ENCODE peak calls at places on chromosomes 11 and 22, in six cellular contexts. D is GM23248, Z is mammary epithelial cell, A is fibroblast of lung, K is tibial nerve, I is bronchial epithelial cell. R is an unnamed sample. For H3K27me3, the result is how much of the 10 kb centered on the place peaks cover.

GRCh38 chr11:1817000-1817399 is 17.8 kb upstream of the SYT8 start:
- DNase-seq in I (no peak), Z (no peak), D (no peak), A (no peak), K (no peak), R (no peak)

GRCh38 chr11:57597971-57598830 is 716 bp downstream of the SERPING1 start:
- DNase-seq in I (peak), D (peak), A (peak), Z (no peak), K (peak), R (peak)

GRCh38 chr11:75429902-75430691 is 2.9 kb downstream of the KLHL35 start:
- DNase-seq in K (peak), A (peak), I (peak), D (peak), Z (peak), R (peak)

GRCh38 chr11:20029193-20029592 is 131.1 kb downstream of the DBX1 start:
- DNase-seq in Z (no peak), K (no peak), D (no peak), I (no peak), A (no peak), R (no peak)

GRCh38 chr11:18617688-18618340 is 16.3 kb downstream of the SPTY2D1 start:
- DNase-seq in A (peak), I (no peak), D (peak), K (no peak), Z (no peak), R (no peak)

GRCh38 chr11:86089659-86090058 is 20.8 kb upstream of the PICALM start:
- DNase-seq in K (no peak), I (no peak), A (peak), Z (no peak), D (peak), R (no peak)

GRCh38 chr22:18005201-18005926 is 19.0 kb downstream of the MICAL3 start:
- DNase-seq in A (no peak), D (no peak), K (no peak), I (no peak), Z (no peak), R (no peak)

GRCh38 chr22:50691521-50691920 is 18.9 kb downstream of the SHANK3 start:
- DNase-seq in I (peak), A (no peak), K (peak), Z (peak), D (peak), R (no peak)

GRCh38 chr11:63745304-63746170 is 23.0 kb downstream of the ZFTA start:
- DNase-seq in A (no peak), Z (no peak), K (no peak), D (peak), I (peak), R (no peak)

GRCh38 chr11:88301478-88302140 is 35.9 kb downstream of the CTSC start:
- DNase-seq in D (no peak), A (peak), Z (no peak), I (no peak), K (no peak), R (no peak)

GRCh38 chr22:41003041-41003440 is 51.9 kb downstream of the RBX1 start:
- DNase-seq in D (no peak), A (no peak), Z (no peak), K (no peak), I (peak), R (no peak)

GRCh38 chr11:120212926-120213325 is 2.1 kb downstream of the OAF start:
- DNase-seq in Z (no peak), A (no peak), K (no peak), I (no peak), D (peak), R (no peak)
- H3K27me3 ChIP-seq in Z (under half), A (under half), K (under half), I (under half), D (under half), R (under half)

GRCh38 chr22:45883811-45884170 is 93.2 kb downstream of the WNT7B start:
- DNase-seq in Z (no peak), A (no peak), K (no peak), I (no peak), D (no peak), R (peak)

GRCh38 chr22:45885171-45885840 is 91.7 kb downstream of the WNT7B start:
- DNase-seq in K (no peak), Z (no peak), A (no peak), I (no peak), D (no peak), R (peak)

GRCh38 chr22:45882881-45883810 is 93.8 kb downstream of the WNT7B start:
- DNase-seq in I (no peak), D (no peak), K (no peak), A (no peak), Z (peak), R (peak)

GRCh38 chr22:45885941-45886395 is 91.0 kb downstream of the WNT7B start:
- DNase-seq in I (no peak), A (no peak), K (no peak), D (no peak), Z (no peak), R (peak)

DNA sequence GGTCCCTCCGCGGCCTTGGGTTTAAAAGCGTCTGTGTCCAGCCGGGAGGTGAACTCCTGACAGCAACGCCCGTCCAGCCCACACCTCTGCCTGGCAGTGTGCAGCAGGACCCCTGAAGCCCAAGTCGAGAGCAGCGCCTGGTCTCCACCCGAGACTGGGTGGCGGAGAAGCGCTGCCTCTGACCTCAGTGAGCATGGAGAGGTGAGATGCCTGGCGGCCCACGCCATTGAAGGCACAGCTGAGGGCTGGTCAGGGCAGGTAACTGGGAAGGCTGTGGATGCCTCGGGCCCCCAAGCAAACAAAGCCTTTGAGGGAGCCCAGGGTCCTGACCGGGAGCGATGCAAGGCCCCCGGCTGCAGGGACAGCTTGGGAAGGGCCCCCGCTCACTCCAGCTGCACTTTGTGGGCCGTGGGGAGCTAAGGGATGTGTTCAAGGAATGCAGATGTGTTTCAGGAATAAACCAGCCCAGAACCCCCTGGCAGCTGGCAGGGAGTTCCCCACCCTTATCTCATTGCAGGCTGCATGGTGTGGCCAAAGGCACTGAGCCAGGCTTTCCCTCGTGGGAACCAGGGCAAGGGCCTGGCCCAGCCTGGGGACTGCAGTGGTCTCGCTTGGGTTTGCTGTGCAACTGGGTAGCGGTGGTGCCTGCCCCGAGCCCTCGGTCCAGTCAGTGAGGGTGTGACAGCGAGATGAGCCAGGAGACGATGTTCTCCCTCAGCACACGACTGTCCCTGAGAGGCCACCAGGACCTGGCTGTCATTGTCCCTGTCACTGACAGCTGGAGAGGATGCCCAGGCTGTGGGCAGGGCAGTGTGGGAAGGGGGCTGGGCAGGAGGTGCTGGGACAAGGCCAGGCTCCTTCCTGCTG is 92.5 kb downstream of the WNT7B start:
- DNase-seq in Z (no peak), I (no peak), D (no peak), K (no peak), A (no peak), R (peak)
- H3K27me3 ChIP-seq in Z (under half), I (under half), D (under half), K (under half), A (under half), R (under half)

GRCh38 chr11:44364596-44364995 is 54.7 kb upstream of the ALX4 start:
- DNase-seq in D (no peak), K (no peak), I (no peak), Z (no peak), A (no peak), R (no peak)
- H3K27me3 ChIP-seq in D (under half), K (under half), I (under half), Z (under half), A (under half), R (under half)

GRCh38 chr11:117438371-117439000 is 110.8 kb downstream of the CEP164 start:
- DNase-seq in K (no peak), Z (peak), I (peak), A (peak), D (no peak), R (no peak)
- H3K27me3 ChIP-seq in K (under half), Z (under half), I (under half), A (under half), D (under half), R (under half)

DNA sequence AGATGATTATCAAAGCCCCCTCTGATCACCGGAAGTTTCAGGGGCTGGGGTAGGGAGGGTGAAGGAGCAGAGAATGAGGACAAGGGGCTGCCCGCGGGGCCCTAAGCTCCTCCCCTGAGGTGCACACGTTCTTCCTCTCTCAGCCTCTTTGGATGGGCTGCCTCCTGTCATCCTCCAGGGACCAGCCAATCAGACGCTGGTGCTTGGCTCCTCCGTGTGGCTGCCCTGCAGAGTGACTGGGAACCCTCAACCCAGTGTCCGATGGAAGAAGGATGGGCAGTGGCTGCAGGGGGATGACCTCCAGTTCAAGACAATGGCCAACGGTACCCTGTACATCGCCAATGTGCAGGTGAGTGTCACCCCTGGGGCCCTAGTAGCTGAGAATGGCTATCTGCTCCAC is 7.5 kb downstream of the ROBO3 start:
- DNase-seq in D (no peak), A (no peak), K (no peak), Z (no peak), I (no peak), R (no peak)
- H3K27me3 ChIP-seq in D (under half), A (under half), K (under half), Z (under half), I (under half), R (under half)

GRCh38 chr22:45204751-45205623 is 35.7 kb downstream of the KIAA0930 start:
- DNase-seq in K (no peak), I (no peak), A (no peak), D (no peak), Z (no peak), R (peak)
- H3K27me3 ChIP-seq in K (under half), I (under half), A (under half), D (under half), Z (under half), R (under half)

GRCh38 chr22:44431256-44431655 is 66.8 kb downstream of the RTL6 start:
- DNase-seq in K (no peak), D (no peak), Z (no peak), A (no peak), I (no peak), R (no peak)
- H3K27me3 ChIP-seq in K (under half), D (under half), Z (under half), A (under half), I (under half), R (under half)

DNA sequence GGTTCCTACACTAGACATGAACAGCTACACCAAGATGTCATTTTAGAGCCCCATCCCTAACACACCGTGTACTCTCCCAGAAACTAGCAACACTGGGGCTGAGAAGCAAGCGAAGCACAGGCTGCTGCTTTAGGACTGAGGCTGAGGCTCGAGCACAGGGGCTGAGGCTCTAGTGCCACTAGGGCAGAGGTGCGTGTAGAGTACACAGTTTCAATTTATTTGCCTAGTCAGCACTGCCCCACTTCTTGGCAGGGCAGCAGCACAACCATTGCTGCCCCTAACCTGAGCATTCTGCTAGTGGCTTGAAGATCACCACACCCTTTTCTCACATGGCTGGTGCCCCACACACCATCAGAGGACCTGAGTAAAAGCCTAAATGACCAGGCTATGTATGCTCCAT is 713.2 kb downstream of the LRRC4C start:
- DNase-seq in I (no peak), A (no peak), K (no peak), Z (no peak), D (no peak), R (no peak)
- H3K27me3 ChIP-seq in I (under half), A (under half), K (under half), Z (under half), D (under half), R (under half)

DNA sequence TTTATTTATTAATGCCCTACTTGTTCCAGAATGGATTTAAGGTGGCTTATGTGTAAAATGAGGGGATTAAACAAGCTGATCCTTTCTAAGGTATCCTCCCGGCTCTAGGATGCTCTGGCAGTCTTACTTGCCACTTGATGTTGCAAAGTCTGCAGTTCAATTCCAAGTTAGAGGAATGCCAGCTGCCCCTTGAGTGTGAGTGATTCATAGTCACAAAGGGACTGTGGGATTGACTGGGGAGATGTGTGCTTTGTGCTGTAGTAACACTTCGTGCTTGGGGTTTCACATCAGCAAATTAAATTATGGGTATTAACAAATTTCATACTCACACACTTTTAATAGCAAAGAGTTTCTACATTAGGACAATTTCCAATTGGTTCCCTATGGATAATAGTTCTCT is 550.8 kb upstream of the CADM1 start:
- DNase-seq in A (no peak), Z (no peak), D (no peak), I (no peak), K (no peak), R (no peak)
- H3K27me3 ChIP-seq in A (under half), Z (under half), D (under half), I (under half), K (under half), R (under half)